ENCODE peak calls at places on chromosomes 5 and 9, in five cellular contexts. L is activated B cell treated with CpG ODN at 0.5 μM for 24 hours, B is IMR-90, T is GM20000, O is A549. G is an unnamed sample.

GRCh38 chr5:158812381-158812780 is 287.3 kb downstream of the EBF1 start:
- DNase-seq in O (no peak), B (no peak), L (peak; percentile 42), T (peak; percentile 25), G (no peak)

GRCh38 chr5:76522103-76522942 is 100.9 kb downstream of the F2RL2 start:
- DNase-seq in O (no peak), T (peak; percentile 13), L (no peak), B (no peak), G (no peak)

GRCh38 chr9:36036253-36036779 is 397 bp upstream of the RECK start:
- DNase-seq in B (no peak), T (no peak), L (no peak), O (no peak), G (no peak)

GRCh38 chr9:130128251-130128650 is 44.0 kb upstream of the NCS1 start:
- DNase-seq in B (no peak), O (no peak), L (peak; percentile 41), T (peak; percentile 40), G (no peak)

GRCh38 chr5:152499816-152500575 is 94.9 kb upstream of the NMUR2 start:
- DNase-seq in B (no peak), L (no peak), O (no peak), T (no peak), G (no peak)

GRCh38 chr5:56588636-56589485 is 226.5 kb upstream of the MAP3K1 start:
- DNase-seq in B (no peak), O (no peak), L (peak; percentile 69), T (peak; percentile 84), G (no peak)

GRCh38 chr9:14006586-14007198 is 307.2 kb downstream of the NFIB start:
- DNase-seq in T (no peak), O (no peak), B (no peak), L (no peak), G (no peak)

GRCh38 chr5:160197341-160198147 is 31.8 kb upstream of the FABP6 start:
- DNase-seq in T (no peak), B (peak; percentile 44), L (no peak), O (no peak), G (no peak)

GRCh38 chr5:76175051-76175666 is 92.0 kb downstream of the SV2C start:
- DNase-seq in O (peak; percentile 59), B (peak; percentile 48), L (peak; percentile 16), T (peak; percentile 91), G (no peak)

GRCh38 chr9:128091144-128091543 is 23.1 kb downstream of the SLC25A25 start:
- DNase-seq in B (peak; percentile 91), L (no peak), T (no peak), O (no peak), G (no peak)

GRCh38 chr5:122142480-122142879 is 13.1 kb downstream of the ZNF474 start:
- DNase-seq in B (peak; percentile 93), L (no peak), O (peak; percentile 20), T (no peak), G (no peak)

GRCh38 chr5:44320188-44320587 is 69.0 kb downstream of the FGF10 start:
- DNase-seq in B (no peak), L (no peak), T (no peak), O (no peak), G (no peak)

GRCh38 chr9:77533678-77534077 is 114.4 kb downstream of the GNA14 start:
- DNase-seq in L (no peak), T (no peak), B (no peak), O (no peak), G (no peak)

GRCh38 chr5:150219142-150219541 is 29.3 kb downstream of the SLC6A7 start:
- DNase-seq in L (no peak), O (no peak), B (peak; percentile 12), T (no peak), G (no peak)

GRCh38 chr5:5298068-5298633 is 124.3 kb upstream of the ICE1 start:
- DNase-seq in B (no peak), O (no peak), T (no peak), L (no peak), G (no peak)

GRCh38 chr5:56516034-56516433 is 282.9 kb upstream of the ANKRD55 start:
- DNase-seq in B (no peak), O (no peak), T (no peak), L (no peak), G (no peak)

GRCh38 chr5:55847837-55848236 is 3.3 kb upstream of the IL31RA start:
- DNase-seq in B (peak; percentile 32), T (no peak), L (no peak), O (no peak), G (no peak)

GRCh38 chr9:76027426-76027825 is 137.0 kb downstream of the PCSK5 start:
- DNase-seq in O (no peak), B (peak; percentile 16), L (no peak), T (no peak), G (no peak)

GRCh38 chr5:97528941-97529340 is 345.9 kb upstream of the RIOK2 start:
- DNase-seq in T (no peak), O (no peak), B (peak; percentile 77), L (no peak), G (no peak)

DNA sequence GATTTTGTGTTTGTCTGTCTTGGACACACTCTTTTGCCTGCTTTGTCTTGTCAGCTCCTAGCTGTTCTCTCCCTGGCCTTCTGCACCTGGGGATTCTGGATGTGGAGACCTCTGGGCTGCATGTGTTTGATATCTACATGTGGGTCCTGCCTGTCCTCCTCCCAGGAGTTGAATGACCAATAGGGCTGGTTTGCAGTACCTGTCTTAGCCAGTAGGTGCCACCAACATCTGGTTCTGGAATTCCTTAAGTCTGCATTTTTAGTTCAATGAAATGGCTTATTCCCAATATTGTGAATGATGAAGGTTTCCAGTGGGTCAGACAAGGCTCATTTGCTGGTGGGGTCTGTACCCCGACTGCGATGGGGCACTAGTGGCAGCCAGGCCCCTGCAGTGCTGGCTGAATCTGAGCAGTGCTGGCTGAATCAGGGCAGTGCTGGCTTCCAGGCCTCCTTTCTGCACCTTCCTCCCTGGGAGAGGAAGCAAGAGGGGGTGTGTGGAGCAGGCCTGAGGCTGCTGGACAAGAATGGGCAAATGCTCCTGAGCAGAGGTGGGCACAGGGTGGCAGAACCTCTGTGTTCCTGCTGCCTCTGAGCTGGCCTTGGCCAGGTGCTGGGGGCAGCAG is 73.3 kb downstream of the RXRA start:
- DNase-seq in L (no peak), T (no peak), O (peak; percentile 76), B (peak; percentile 41), G (no peak)
- TF ChIP-seq CTCF in L (no peak), T (no peak), O (peak; percentile 36), B (peak; percentile 53), G (peak; percentile 76)

GRCh38 chr5:135031146-135031812 is 2.7 kb downstream of the PITX1 start:
- DNase-seq in L (no peak), O (no peak), T (no peak), B (peak; percentile 18), G (no peak)
- TF ChIP-seq CTCF in L (no peak), O (no peak), T (no peak), B (no peak), G (no peak)

GRCh38 chr9:135478191-135478590 is 1.4 kb upstream of the PPP1R26 start:
- DNase-seq in T (no peak), B (no peak), O (no peak), L (no peak), G (no peak)

GRCh38 chr9:135480942-135481315 is 1.3 kb downstream of the PPP1R26 start:
- DNase-seq in T (no peak), O (no peak), L (no peak), B (no peak), G (no peak)

GRCh38 chr9:135480071-135480941 is 724 bp downstream of the PPP1R26 start:
- DNase-seq in O (peak; percentile 54), L (peak; percentile 31), T (peak; percentile 66), B (peak; percentile 20), G (no peak)

GRCh38 chr9:135479469-135480052 is at the start of gene PPP1R26:
- DNase-seq in T (peak; percentile 61), O (peak; percentile 34), L (no peak), B (no peak), G (no peak)

DNA sequence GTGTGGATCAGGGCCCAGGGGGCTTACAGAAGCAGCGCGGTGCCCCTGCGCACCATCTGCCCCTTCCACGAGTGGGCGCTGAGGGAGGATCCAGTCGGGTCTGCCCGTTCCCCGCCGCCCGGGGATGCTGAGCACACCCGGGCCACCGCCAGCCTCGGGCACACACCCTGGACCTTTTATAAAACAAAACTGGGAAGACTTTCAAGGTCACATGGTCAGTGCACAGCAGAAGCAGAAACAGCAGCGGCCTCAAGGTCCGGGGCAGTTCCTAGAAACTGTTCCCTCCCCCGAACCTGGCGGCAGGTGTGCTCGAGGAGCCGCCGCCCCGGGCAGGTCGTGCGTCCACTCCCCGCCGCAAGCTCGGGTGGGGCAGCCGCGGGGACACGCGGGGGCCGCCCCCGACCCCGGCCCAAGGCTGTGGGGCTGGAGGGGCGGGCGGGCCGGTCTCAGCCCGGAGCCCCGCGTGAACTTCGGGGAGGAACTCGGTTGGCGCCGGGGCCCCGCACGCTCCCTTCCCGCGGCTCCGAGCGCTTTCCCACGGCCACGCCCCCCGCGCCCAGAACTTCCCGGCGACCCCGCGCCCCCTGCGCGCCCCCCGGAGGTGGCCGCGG is 619 bp upstream of the PPP1R26 start:
- DNase-seq in O (peak; percentile 51), T (peak; percentile 41), L (peak; percentile 25), B (no peak), G (no peak)
- TF ChIP-seq CTCF in O (peak; percentile 28), T (no peak), L (no peak), B (peak; percentile 6), G (peak; percentile 57)

DNA sequence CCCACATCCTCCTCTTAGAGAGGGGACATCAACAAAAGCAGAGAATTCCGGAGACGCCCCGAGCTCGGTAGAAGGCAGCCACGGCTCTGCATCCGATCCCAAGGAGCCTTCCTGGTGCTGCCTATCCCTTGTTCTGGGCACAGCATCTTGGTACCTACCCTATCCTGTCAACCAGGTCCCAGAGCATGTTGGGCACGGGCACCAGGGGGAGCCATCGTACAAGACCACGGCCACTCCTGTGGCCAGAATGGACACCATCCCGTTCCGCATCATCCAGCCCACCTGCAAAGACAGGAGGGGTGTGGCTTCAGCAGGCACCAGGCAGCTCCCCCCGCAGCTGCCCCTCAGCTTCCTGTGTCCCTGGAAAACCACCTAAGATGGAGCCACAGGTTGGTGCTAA is 62.7 kb upstream of the ZNF354A start:
- DNase-seq in O (peak; percentile 28), T (no peak), B (no peak), L (no peak), G (no peak)
- TF ChIP-seq CTCF in O (no peak), T (no peak), B (no peak), L (no peak), G (peak; percentile 64)